ENCODE peak calls at places on chromosomes 4 and X, in ten cellular contexts. G is SK-N-SH; F is choroid plexus epithelial cell; I is neuronal stem cell; Z is tibial artery; T is HL-60; H is Jurkat, Clone E6-1; D is MG63; A is right atrium auricular region; V is mucosa of descending colon. K is an unnamed sample.

GRCh38 chr4:80101768-80102116 is 28.7 kb upstream of the ANTXR2 start:
- DNase-seq in G (no peak), F (no peak), I (no peak), Z (no peak), T (no peak), H (no peak), D (no peak), A (no peak), V (no peak), K (no peak)

GRCh38 chrX:10085223-10085622 is 71.6 kb upstream of the CLCN4 start:
- DNase-seq in G (no peak), F (no peak), I (no peak), Z (no peak), T (no peak), H (peak), D (no peak), A (no peak), V (no peak), K (no peak)

GRCh38 chr4:137659431-137659830 is 127.1 kb upstream of the PCDH18 start:
- DNase-seq in G (no peak), F (peak), I (no peak), Z (no peak), T (no peak), H (no peak), D (no peak), A (no peak), V (no peak), K (no peak)

GRCh38 chr4:38665846-38666490 is 2.0 kb downstream of the KLF3 start:
- DNase-seq in G (no peak), F (no peak), I (no peak), Z (no peak), T (no peak), H (no peak), D (no peak), A (no peak), V (no peak), K (no peak)

GRCh38 chr4:158094413-158095110 is 78.3 kb downstream of the GASK1B start:
- DNase-seq in G (no peak), F (peak), I (no peak), Z (no peak), T (no peak), H (no peak), D (peak), A (no peak), V (no peak), K (no peak)

GRCh38 chrX:103552236-103552635 is 32.9 kb upstream of the RAB40A start:
- DNase-seq in G (no peak), F (no peak), I (no peak), Z (no peak), T (no peak), H (no peak), D (no peak), A (no peak), V (no peak), K (no peak)

GRCh38 chr4:6198278-6198677 is 2.1 kb downstream of the JAKMIP1 start:
- DNase-seq in G (no peak), F (no peak), I (no peak), Z (peak), T (no peak), H (no peak), D (no peak), A (no peak), V (no peak), K (no peak)

GRCh38 chr4:40199999-40200880 is 3.4 kb downstream of the RHOH start:
- DNase-seq in G (no peak), F (peak), I (no peak), Z (no peak), T (peak), H (peak), D (no peak), A (no peak), V (peak), K (peak)

GRCh38 chr4:95638920-95639501 is 90.2 kb upstream of the UNC5C start:
- DNase-seq in G (no peak), F (peak), I (no peak), Z (no peak), T (no peak), H (no peak), D (no peak), A (no peak), V (no peak), K (no peak)

GRCh38 chr4:189202869-189203271 is 737.8 kb upstream of the FRG1 start:
- DNase-seq in G (no peak), F (peak), I (no peak), Z (no peak), T (no peak), H (peak), D (peak), A (no peak), V (no peak), K (no peak)

GRCh38 chr4:47668810-47669408 is 169.0 kb downstream of the CORIN start:
- DNase-seq in G (peak), F (peak), I (peak), Z (no peak), T (peak), H (peak), D (no peak), A (no peak), V (no peak), K (peak)

GRCh38 chrX:915427-916234 is 285.0 kb downstream of the SHOX start:
- DNase-seq in G (no peak), F (no peak), I (no peak), Z (no peak), T (no peak), H (no peak), D (no peak), A (no peak), V (no peak), K (no peak)

GRCh38 chrX:50704987-50705386 is 109.0 kb downstream of the SHROOM4 start:
- DNase-seq in G (no peak), F (no peak), I (no peak), Z (no peak), T (no peak), H (no peak), D (no peak), A (no peak), V (no peak), K (no peak)

GRCh38 chr4:55358668-55359067 is 12.6 kb downstream of the SRD5A3 start:
- DNase-seq in G (no peak), F (peak), I (no peak), Z (no peak), T (peak), H (no peak), D (no peak), A (no peak), V (no peak), K (peak)

GRCh38 chrX:25016361-25016671 is 551 bp upstream of the ARX start:
- DNase-seq in G (no peak), F (no peak), I (no peak), Z (no peak), T (no peak), H (no peak), D (no peak), A (no peak), V (no peak), K (no peak)

GRCh38 chrX:12955882-12956703 is 18.8 kb upstream of the TMSB4X start:
- DNase-seq in G (no peak), F (peak), I (no peak), Z (peak), T (peak), H (peak), D (peak), A (no peak), V (peak), K (peak)

GRCh38 chr4:14059006-14059405 is 431.5 kb upstream of the BOD1L1 start:
- DNase-seq in G (no peak), F (peak), I (no peak), Z (no peak), T (no peak), H (no peak), D (no peak), A (no peak), V (no peak), K (no peak)

GRCh38 chrX:15215366-15215765 is 54.5 kb downstream of the ASB9 start:
- DNase-seq in G (no peak), F (no peak), I (no peak), Z (no peak), T (no peak), H (no peak), D (no peak), A (no peak), V (no peak), K (no peak)

GRCh38 chr4:113289736-113290135 is 240.3 kb downstream of the ANK2 start:
- DNase-seq in G (no peak), F (peak), I (no peak), Z (no peak), T (no peak), H (no peak), D (no peak), A (no peak), V (no peak), K (no peak)

GRCh38 chr4:61277785-61278184 is 77.7 kb downstream of the ADGRL3 start:
- DNase-seq in G (no peak), F (peak), I (no peak), Z (no peak), T (no peak), H (no peak), D (no peak), A (no peak), V (no peak), K (no peak)

GRCh38 chrX:25019707-25020390 is 4.1 kb upstream of the ARX start:
- DNase-seq in G (no peak), F (no peak), I (no peak), Z (no peak), T (no peak), H (no peak), D (no peak), A (no peak), V (no peak), K (no peak)

GRCh38 chr4:109232666-109233065 is 69.8 kb downstream of the COL25A1 start:
- DNase-seq in G (no peak), F (peak), I (no peak), Z (no peak), T (no peak), H (no peak), D (no peak), A (no peak), V (no peak), K (no peak)

GRCh38 chr4:95105112-95105511 is 347.4 kb downstream of the BMPR1B start:
- DNase-seq in G (no peak), F (no peak), I (no peak), Z (no peak), T (no peak), H (no peak), D (no peak), A (no peak), V (no peak), K (no peak)

GRCh38 chr4:186887211-186887785 is 163.6 kb upstream of the FAT1 start:
- DNase-seq in G (no peak), F (peak), I (peak), Z (no peak), T (no peak), H (no peak), D (no peak), A (no peak), V (no peak), K (no peak)

GRCh38 chr4:154939851-154940250 is 158.8 kb downstream of the RBM46 start:
- DNase-seq in G (no peak), F (no peak), I (no peak), Z (no peak), T (no peak), H (no peak), D (no peak), A (no peak), V (no peak), K (no peak)

GRCh38 chr4:159227378-159227777 is 124.5 kb downstream of the RAPGEF2 start:
- DNase-seq in G (no peak), F (peak), I (no peak), Z (no peak), T (no peak), H (no peak), D (no peak), A (no peak), V (no peak), K (no peak)

GRCh38 chr4:134320048-134320447 is 118.5 kb upstream of the PABPC4L start:
- DNase-seq in G (no peak), F (peak), I (no peak), Z (no peak), T (no peak), H (no peak), D (no peak), A (no peak), V (no peak), K (no peak)

GRCh38 chr4:71540749-71541269 is 202.0 kb downstream of the SLC4A4 start:
- DNase-seq in G (no peak), F (no peak), I (no peak), Z (no peak), T (no peak), H (no peak), D (no peak), A (no peak), V (no peak), K (no peak)

GRCh38 chr4:139641218-139641617 is 24.4 kb upstream of the MGST2 start:
- DNase-seq in G (no peak), F (peak), I (no peak), Z (no peak), T (no peak), H (no peak), D (peak), A (no peak), V (no peak), K (no peak)

GRCh38 chr4:3290476-3290875 is 2.3 kb upstream of the RGS12 start:
- DNase-seq in G (no peak), F (no peak), I (no peak), Z (peak), T (no peak), H (no peak), D (no peak), A (no peak), V (peak), K (no peak)

GRCh38 chr4:17550549-17550948 is 26.4 kb upstream of the LAP3 start:
- DNase-seq in G (no peak), F (no peak), I (no peak), Z (no peak), T (no peak), H (no peak), D (no peak), A (no peak), V (no peak), K (no peak)

DNA sequence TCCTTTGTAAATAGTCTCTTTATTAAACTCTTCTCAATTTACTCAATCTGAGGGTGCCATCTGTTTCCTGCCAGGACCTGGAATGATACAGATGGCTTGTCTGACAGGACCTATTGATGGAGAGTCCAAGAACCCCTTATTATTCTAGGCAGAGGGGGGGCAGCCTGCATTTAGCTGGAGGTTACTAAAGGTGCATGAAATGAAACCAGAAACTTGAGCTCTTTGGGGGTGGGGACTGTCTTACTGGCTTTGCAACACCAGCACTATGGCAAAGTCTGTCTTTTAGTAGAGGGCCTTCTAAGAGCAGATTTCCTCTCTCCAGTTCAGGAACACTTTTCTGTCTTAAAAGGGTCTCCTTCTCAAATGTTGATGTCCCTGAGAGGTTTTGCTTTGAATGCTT is 162.4 kb upstream of the MED14 start:
- DNase-seq in G (no peak), F (peak), I (no peak), Z (no peak), T (no peak), H (no peak), D (no peak), A (no peak), V (no peak), K (no peak)
- H3K4me3 ChIP-seq in G (no peak), F (no peak), I (no peak), Z (no peak), T (no peak), H (no peak), D (no peak), A (no peak), V (no peak), K (no peak)

GRCh38 chr4:67699603-67700002 is 1.4 kb downstream of the UBA6 start:
- DNase-seq in G (no peak), F (no peak), I (no peak), Z (no peak), T (no peak), H (no peak), D (no peak), A (no peak), V (peak), K (no peak)
- H3K4me3 ChIP-seq in G (peak), F (no peak), I (peak), Z (no peak), T (peak), H (peak), D (peak), A (no peak), V (no peak), K (peak)

GRCh38 chrX:49232525-49232924 is 615 bp downstream of the CACNA1F start:
- DNase-seq in G (no peak), F (no peak), I (no peak), Z (no peak), T (no peak), H (no peak), D (no peak), A (no peak), V (no peak), K (no peak)

GRCh38 chrX:49233176-49233575 is at the start of gene CACNA1F:
- DNase-seq in G (no peak), F (no peak), I (no peak), Z (no peak), T (no peak), H (no peak), D (no peak), A (no peak), V (no peak), K (no peak)

GRCh38 chrX:49231333-49232000 is 1.7 kb downstream of the CACNA1F start:
- DNase-seq in G (no peak), F (no peak), I (no peak), Z (no peak), T (no peak), H (no peak), D (no peak), A (no peak), V (no peak), K (no peak)

GRCh38 chrX:49237060-49237459 is 1.8 kb downstream of the CCDC22 start:
- DNase-seq in G (no peak), F (no peak), I (no peak), Z (no peak), T (peak), H (no peak), D (no peak), A (no peak), V (no peak), K (peak)

GRCh38 chrX:49233887-49234555 is 881 bp upstream of the CACNA1F start:
- DNase-seq in G (no peak), F (no peak), I (no peak), Z (no peak), T (no peak), H (no peak), D (no peak), A (no peak), V (no peak), K (no peak)
- H3K4me3 ChIP-seq in G (no peak), F (peak), I (no peak), Z (no peak), T (no peak), H (no peak), D (no peak), A (no peak), V (no peak), K (no peak)

DNA sequence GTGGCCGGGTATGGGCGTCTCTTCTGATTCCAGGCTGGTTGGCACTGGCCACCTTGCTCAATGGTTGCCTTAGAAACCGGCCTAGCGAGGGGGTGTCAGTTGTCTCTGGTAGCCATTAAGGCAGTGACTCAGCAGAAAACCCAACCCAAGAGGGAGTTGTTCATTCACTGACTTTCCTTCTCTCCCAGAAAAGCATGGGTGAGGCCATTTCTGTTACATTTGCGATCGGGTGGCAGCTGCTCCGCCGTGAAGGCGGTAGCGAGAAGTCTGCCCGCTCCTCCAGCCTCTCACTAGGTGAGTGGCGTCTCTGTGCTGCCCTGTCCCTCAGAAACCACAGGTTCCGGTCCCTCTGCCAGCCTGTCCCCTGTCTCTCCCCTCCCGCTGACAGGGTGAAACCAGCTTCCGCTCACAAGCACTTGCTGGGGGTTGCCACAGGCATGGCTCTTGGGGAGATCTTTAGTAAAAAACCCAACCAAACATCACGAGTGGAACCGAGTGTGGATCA is 17.4 kb downstream of the IRAK1 start:
- DNase-seq in G (no peak), F (no peak), I (no peak), Z (no peak), T (peak), H (peak), D (no peak), A (no peak), V (no peak), K (peak)
- H3K4me3 ChIP-seq in G (no peak), F (no peak), I (no peak), Z (no peak), T (no peak), H (peak), D (no peak), A (no peak), V (no peak), K (no peak)